ENCODE peak calls at places on chromosomes 12 and 14, in ten cellular contexts. L is HCEC 1CT, T is T follicular helper cell, G is NB4, J is glomerular endothelial cell, N is left cardiac atrium, K is HFF-Myc, S is T-helper 1 cell, H is nucleus accumbens, O is neural crest cell. I is an unnamed sample.

GRCh38 chr14:72856530-72857264 is 37.2 kb downstream of the DPF3 start:
- DNase-seq in L (no peak), T (no peak), G (no peak), J (no peak), N (no peak), K (no peak), S (no peak), H (no peak), O (no peak), I (no peak)

GRCh38 chr14:88831285-88831684 is 6.8 kb downstream of the TTC8 start:
- DNase-seq in L (peak; percentile 75), T (no peak), G (no peak), J (no peak), N (no peak), K (no peak), S (no peak), H (no peak), O (no peak), I (no peak)

GRCh38 chr14:101980700-101981099 is 16.3 kb downstream of the DYNC1H1 start:
- DNase-seq in L (peak; percentile 97), T (no peak), G (peak; percentile 40), J (peak; percentile 71), N (peak; percentile 63), K (peak; percentile 85), S (no peak), H (peak; percentile 18), O (no peak), I (no peak)

GRCh38 chr12:45732250-45732649 is 2.7 kb downstream of the ARID2 start:
- DNase-seq in L (no peak), T (no peak), G (peak; percentile 54), J (no peak), N (no peak), K (no peak), S (no peak), H (no peak), O (no peak), I (no peak)

GRCh38 chr12:11651785-11652184 is 2.3 kb downstream of the ETV6 start:
- DNase-seq in L (peak; percentile 16), T (no peak), G (peak; percentile 63), J (no peak), N (no peak), K (no peak), S (no peak), H (no peak), O (no peak), I (no peak)

GRCh38 chr12:19760611-19761010 is 321.3 kb downstream of the AEBP2 start:
- DNase-seq in L (peak; percentile 50), T (no peak), G (no peak), J (no peak), N (no peak), K (no peak), S (no peak), H (no peak), O (no peak), I (no peak)

GRCh38 chr12:47376937-47377336 is 297.2 kb upstream of the AMIGO2 start:
- DNase-seq in L (no peak), T (no peak), G (no peak), J (no peak), N (no peak), K (no peak), S (no peak), H (no peak), O (no peak), I (no peak)

GRCh38 chr12:90695415-90695814 is 259.6 kb downstream of the CCER1 start:
- DNase-seq in L (peak; percentile 58), T (no peak), G (no peak), J (no peak), N (no peak), K (no peak), S (no peak), H (no peak), O (no peak), I (no peak)

GRCh38 chr12:69904761-69905160 is 79.7 kb downstream of the MYRFL start:
- DNase-seq in L (peak; percentile 19), T (no peak), G (no peak), J (no peak), N (no peak), K (no peak), S (no peak), H (no peak), O (no peak), I (no peak)

GRCh38 chr14:104431929-104432541 is 147.5 kb upstream of the C14orf180 start:
- DNase-seq in L (no peak), T (no peak), G (no peak), J (no peak), N (no peak), K (no peak), S (no peak), H (no peak), O (no peak), I (no peak)

GRCh38 chr12:55830601-55831406 is 1.4 kb upstream of the DNAJC14 start:
- DNase-seq in L (peak; percentile 66), T (no peak), G (peak; percentile 68), J (no peak), N (peak; percentile 81), K (no peak), S (no peak), H (peak; percentile 72), O (peak; percentile 62), I (peak; percentile 32)

GRCh38 chr14:23610090-23610814 is 25.9 kb upstream of the DHRS2 start:
- DNase-seq in L (no peak), T (no peak), G (no peak), J (no peak), N (no peak), K (no peak), S (no peak), H (no peak), O (no peak), I (no peak)

GRCh38 chr14:76104802-76105355 is 46.8 kb upstream of the GPATCH2L start:
- DNase-seq in L (no peak), T (no peak), G (no peak), J (no peak), N (no peak), K (no peak), S (no peak), H (no peak), O (no peak), I (no peak)

GRCh38 chr14:65927871-65928270 is 515.3 kb downstream of the FUT8 start:
- DNase-seq in L (no peak), T (peak; percentile 20), G (no peak), J (no peak), N (no peak), K (no peak), S (peak; percentile 27), H (no peak), O (no peak), I (peak; percentile 5)

GRCh38 chr12:58030566-58031279 is 89.4 kb downstream of the ATP23 start:
- DNase-seq in L (peak; percentile 12), T (no peak), G (peak; percentile 23), J (no peak), N (no peak), K (no peak), S (no peak), H (no peak), O (no peak), I (no peak)

GRCh38 chr14:101601603-101602465 is 40.5 kb downstream of the DIO3 start:
- DNase-seq in L (no peak), T (no peak), G (no peak), J (no peak), N (no peak), K (no peak), S (no peak), H (no peak), O (no peak), I (no peak)

GRCh38 chr12:28998662-28999120 is 150.4 kb upstream of the FAR2 start:
- DNase-seq in L (peak; percentile 49), T (no peak), G (peak; percentile 56), J (peak; percentile 7), N (no peak), K (peak; percentile 7), S (no peak), H (peak; percentile 6), O (no peak), I (no peak)

GRCh38 chr12:1917172-1918070 is 1.0 kb downstream of the CACNA2D4 start:
- DNase-seq in L (no peak), T (no peak), G (peak; percentile 88), J (no peak), N (no peak), K (no peak), S (no peak), H (no peak), O (no peak), I (no peak)

GRCh38 chr12:132069336-132069985 is 74.7 kb downstream of the DDX51 start:
- DNase-seq in L (no peak), T (no peak), G (no peak), J (no peak), N (no peak), K (no peak), S (no peak), H (no peak), O (no peak), I (no peak)

GRCh38 chr12:91361864-91362263 is 179.2 kb upstream of the DCN start:
- DNase-seq in L (peak; percentile 48), T (no peak), G (peak; percentile 54), J (no peak), N (no peak), K (no peak), S (no peak), H (no peak), O (no peak), I (no peak)

I was measured in effector CD8-positive, alpha-beta T cell.